ENCODE peak calls at places on chromosomes 5 and 9, in nine cellular contexts. O is MM.1S, I is breast epithelium, U is fibroblast of pulmonary artery, S is IMR-90, P is choroid plexus epithelial cell, K is AG04450, F is neural progenitor cell, G is A549. E is an unnamed sample.

GRCh38 chr9:132578367-132578932 is 4.0 kb upstream of the BARHL1 start:
- DNase-seq in O (no peak), I (no peak), U (no peak), S (no peak), P (no peak), K (no peak), F (no peak), G (no peak), E (no peak)

GRCh38 chr9:16879416-16879815 is 8.9 kb upstream of the BNC2 start:
- DNase-seq in O (no peak), I (no peak), U (no peak), S (peak), P (peak), K (no peak), F (no peak), G (no peak), E (no peak)

GRCh38 chr5:58149345-58149744 is 310.5 kb downstream of the PLK2 start:
- DNase-seq in O (no peak), I (no peak), U (no peak), S (peak), P (no peak), K (no peak), F (no peak), G (no peak), E (peak)

GRCh38 chr9:98958271-98958989 is 14.7 kb downstream of the COL15A1 start:
- DNase-seq in O (no peak), I (no peak), U (peak), S (peak), P (peak), K (peak), F (no peak), G (no peak), E (no peak)

GRCh38 chr5:155004138-155004744 is 9.3 kb upstream of the KIF4B start:
- DNase-seq in O (peak), I (no peak), U (peak), S (no peak), P (peak), K (no peak), F (peak), G (peak), E (peak)

GRCh38 chr5:177491429-177491945 is 5.9 kb downstream of the PDLIM7 start:
- DNase-seq in O (peak), I (no peak), U (no peak), S (no peak), P (peak), K (no peak), F (peak), G (peak), E (peak)

GRCh38 chr5:77627869-77628674 is 10.4 kb downstream of the OTP start:
- DNase-seq in O (no peak), I (no peak), U (no peak), S (no peak), P (no peak), K (no peak), F (peak), G (no peak), E (no peak)

GRCh38 chr9:129891519-129891918 is 56.3 kb downstream of the USP20 start:
- DNase-seq in O (no peak), I (no peak), U (no peak), S (no peak), P (no peak), K (no peak), F (no peak), G (no peak), E (no peak)

GRCh38 chr5:82290005-82290404 is 11.9 kb upstream of the RPS23 start:
- DNase-seq in O (no peak), I (no peak), U (no peak), S (no peak), P (no peak), K (no peak), F (no peak), G (no peak), E (no peak)

GRCh38 chr9:128034821-128035764 is 32.0 kb downstream of the NAIF1 start:
- DNase-seq in O (peak), I (peak), U (peak), S (peak), P (peak), K (peak), F (peak), G (peak), E (peak)

GRCh38 chr5:169626779-169627178 is 10.3 kb upstream of the DOCK2 start:
- DNase-seq in O (no peak), I (no peak), U (peak), S (peak), P (peak), K (peak), F (no peak), G (peak), E (peak)

GRCh38 chr5:146188358-146188757 is 5.9 kb upstream of the LARS1 start:
- DNase-seq in O (no peak), I (no peak), U (no peak), S (peak), P (no peak), K (peak), F (no peak), G (no peak), E (peak)

GRCh38 chr9:95742821-95743220 is 132.7 kb upstream of the ERCC6L2 start:
- DNase-seq in O (no peak), I (no peak), U (no peak), S (no peak), P (no peak), K (no peak), F (no peak), G (no peak), E (no peak)

GRCh38 chr5:124650960-124651662 is 95.3 kb downstream of the ZNF608 start:
- DNase-seq in O (no peak), I (no peak), U (peak), S (peak), P (peak), K (peak), F (peak), G (no peak), E (no peak)

GRCh38 chr5:149367249-149367971 is 9.6 kb downstream of the PCYOX1L start:
- DNase-seq in O (peak), I (no peak), U (peak), S (peak), P (peak), K (no peak), F (peak), G (peak), E (peak)

GRCh38 chr5:33362915-33363314 is 77.8 kb upstream of the TARS1 start:
- DNase-seq in O (no peak), I (no peak), U (peak), S (peak), P (peak), K (no peak), F (peak), G (no peak), E (no peak)

GRCh38 chr5:171312129-171312819 is 3.2 kb downstream of the TLX3 start:
- DNase-seq in O (no peak), I (no peak), U (no peak), S (no peak), P (no peak), K (no peak), F (peak), G (no peak), E (no peak)

GRCh38 chr9:76761448-76761847 is 2.8 kb upstream of the PCA3 start:
- DNase-seq in O (no peak), I (no peak), U (peak), S (peak), P (peak), K (no peak), F (no peak), G (no peak), E (no peak)

GRCh38 chr9:128115187-128116103 is 12.1 kb downstream of the PTGES2 start:
- DNase-seq in O (no peak), I (no peak), U (no peak), S (no peak), P (no peak), K (no peak), F (no peak), G (no peak), E (no peak)

GRCh38 chr5:7802855-7803254 is 48.1 kb downstream of the CFAP90 start:
- DNase-seq in O (no peak), I (no peak), U (peak), S (no peak), P (peak), K (no peak), F (no peak), G (no peak), E (peak)

GRCh38 chr5:94481059-94481458 is 137.3 kb downstream of the KIAA0825 start:
- DNase-seq in O (peak), I (no peak), U (no peak), S (no peak), P (no peak), K (no peak), F (peak), G (no peak), E (no peak)

GRCh38 chr9:115127191-115127817 is 9.3 kb upstream of the TNC start:
- DNase-seq in O (no peak), I (no peak), U (peak), S (peak), P (no peak), K (peak), F (no peak), G (no peak), E (peak)

GRCh38 chr5:116573279-116573616 is 1.4 kb downstream of the SEMA6A start:
- DNase-seq in O (no peak), I (peak), U (peak), S (no peak), P (peak), K (no peak), F (peak), G (peak), E (peak)

GRCh38 chr9:70949239-70949638 is 172.2 kb downstream of the TRPM3 start:
- DNase-seq in O (peak), I (no peak), U (no peak), S (no peak), P (no peak), K (no peak), F (no peak), G (no peak), E (no peak)

GRCh38 chr5:102223542-102224444 is 72.3 kb downstream of the SLCO4C1 start:
- DNase-seq in O (peak), I (no peak), U (peak), S (peak), P (peak), K (no peak), F (peak), G (peak), E (peak)

GRCh38 chr9:20640331-20641187 is 18.3 kb upstream of the MLLT3 start:
- DNase-seq in O (peak), I (peak), U (peak), S (peak), P (peak), K (no peak), F (no peak), G (no peak), E (peak)

GRCh38 chr9:15182003-15182695 is 124.9 kb downstream of the TTC39B start:
- DNase-seq in O (no peak), I (no peak), U (no peak), S (no peak), P (no peak), K (no peak), F (peak), G (no peak), E (no peak)

GRCh38 chr5:59648949-59649921 is 244.3 kb downstream of the PDE4D start:
- DNase-seq in O (no peak), I (no peak), U (peak), S (no peak), P (peak), K (no peak), F (no peak), G (no peak), E (no peak)

GRCh38 chr9:34957492-34958410 is at the start of gene PHF24:
- DNase-seq in O (peak), I (no peak), U (no peak), S (no peak), P (peak), K (no peak), F (peak), G (no peak), E (peak)

GRCh38 chr5:12292610-12293204 is 388.5 kb upstream of the CTNND2 start:
- DNase-seq in O (peak), I (no peak), U (no peak), S (no peak), P (peak), K (no peak), F (peak), G (peak), E (peak)

GRCh38 chr5:127042593-127042992 is 12.2 kb upstream of the MARCHF3 start:
- DNase-seq in O (no peak), I (no peak), U (peak), S (peak), P (peak), K (no peak), F (peak), G (no peak), E (no peak)

GRCh38 chr9:109793196-109793595 is 13.2 kb downstream of the PALM2AKAP2 start:
- DNase-seq in O (no peak), I (no peak), U (peak), S (peak), P (peak), K (peak), F (no peak), G (peak), E (peak)

GRCh38 chr5:31583129-31583528 is 51.0 kb downstream of the C5orf22 start:
- DNase-seq in O (no peak), I (no peak), U (no peak), S (no peak), P (no peak), K (no peak), F (no peak), G (no peak), E (no peak)

GRCh38 chr5:31579558-31579957 is 47.5 kb downstream of the C5orf22 start:
- DNase-seq in O (no peak), I (no peak), U (no peak), S (no peak), P (no peak), K (no peak), F (no peak), G (no peak), E (no peak)

GRCh38 chr5:31587546-31587945 is 51.4 kb upstream of the PDZD2 start:
- DNase-seq in O (no peak), I (no peak), U (no peak), S (no peak), P (no peak), K (no peak), F (no peak), G (no peak), E (peak)

GRCh38 chr5:31585519-31586270 is 53.2 kb upstream of the PDZD2 start:
- DNase-seq in O (no peak), I (no peak), U (no peak), S (peak), P (peak), K (no peak), F (no peak), G (no peak), E (no peak)

GRCh38 chr5:31581498-31582099 is 49.5 kb downstream of the C5orf22 start:
- DNase-seq in O (peak), I (no peak), U (peak), S (peak), P (peak), K (no peak), F (peak), G (peak), E (peak)
- TF ChIP-seq CTCF in O (peak), I (peak), U (peak), S (peak), P (peak), K (peak), F (peak), G (peak), E (peak)

GRCh38 chr9:123658792-123659191 is 271.1 kb downstream of the DENND1A start:
- DNase-seq in O (no peak), I (no peak), U (peak), S (no peak), P (no peak), K (no peak), F (no peak), G (no peak), E (no peak)
- H3K4me3 ChIP-seq in O (no peak), I (no peak), U (no peak), S (no peak), P (no peak), K (no peak), F (no peak), G (no peak), E (no peak)

DNA sequence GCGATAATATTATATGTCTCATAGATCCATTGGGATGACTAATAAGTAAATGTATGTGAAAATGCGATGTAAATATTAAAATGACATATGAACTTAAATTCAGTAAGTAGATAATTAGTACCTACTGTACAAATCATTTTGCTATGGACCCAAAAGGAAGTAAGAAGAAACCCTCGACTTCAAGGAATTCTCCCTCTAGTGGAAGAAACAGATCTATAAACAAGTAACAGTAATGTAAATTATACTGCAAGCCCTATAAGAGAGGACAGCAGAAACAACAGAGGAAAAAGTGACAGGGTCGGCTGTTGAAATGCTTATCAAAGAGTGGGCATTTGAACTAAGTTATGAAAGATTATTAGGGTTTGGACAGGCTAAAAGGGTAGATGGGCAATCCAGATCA is 320.3 kb downstream of the DMAC1 start:
- DNase-seq in O (no peak), I (no peak), U (no peak), S (peak), P (peak), K (no peak), F (no peak), G (peak), E (peak)
- TF ChIP-seq CTCF in O (no peak), I (no peak), U (no peak), S (no peak), P (no peak), K (peak), F (peak), G (no peak), E (no peak)

GRCh38 chr5:19261879-19262278 is 726.1 kb downstream of the CDH18 start:
- DNase-seq in O (no peak), I (no peak), U (no peak), S (no peak), P (no peak), K (no peak), F (no peak), G (no peak), E (no peak)

GRCh38 chr5:19270153-19270552 is 717.8 kb downstream of the CDH18 start:
- DNase-seq in O (peak), I (no peak), U (no peak), S (no peak), P (no peak), K (no peak), F (peak), G (no peak), E (no peak)

GRCh38 chr5:19264821-19265220 is 723.2 kb downstream of the CDH18 start:
- DNase-seq in O (no peak), I (no peak), U (no peak), S (no peak), P (no peak), K (no peak), F (no peak), G (no peak), E (no peak)

GRCh38 chr5:19266791-19267190 is 721.2 kb downstream of the CDH18 start:
- DNase-seq in O (peak), I (no peak), U (no peak), S (no peak), P (no peak), K (no peak), F (no peak), G (no peak), E (no peak)
- H3K4me3 ChIP-seq in O (no peak), I (no peak), U (no peak), S (no peak), P (no peak), K (no peak), F (no peak), G (no peak), E (no peak)

GRCh38 chr5:66440202-66440680 is 156.0 kb upstream of the MAST4 start:
- DNase-seq in O (peak), I (no peak), U (peak), S (peak), P (peak), K (no peak), F (no peak), G (no peak), E (peak)

DNA sequence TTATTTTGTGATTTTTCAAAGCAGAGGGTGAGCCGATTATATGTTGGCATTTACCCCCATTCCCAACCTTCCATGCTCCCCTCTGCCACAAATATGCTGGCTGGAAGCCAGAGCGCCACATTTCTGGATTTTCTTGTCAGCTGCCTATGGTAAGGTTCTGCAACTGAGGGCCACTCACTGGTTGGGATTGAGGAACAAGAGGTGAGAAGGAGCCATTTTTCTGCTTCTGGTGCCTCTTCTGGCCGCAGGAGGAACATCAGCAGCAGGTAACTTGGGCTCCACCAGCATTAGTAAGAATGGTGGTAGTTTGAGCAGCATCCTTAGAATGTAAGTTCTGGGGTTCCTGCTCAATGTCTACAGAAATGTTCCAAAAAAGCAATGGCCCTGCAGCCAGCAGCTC is 159.5 kb upstream of the MAST4 start:
- DNase-seq in O (no peak), I (no peak), U (no peak), S (no peak), P (no peak), K (no peak), F (no peak), G (peak), E (peak)
- TF ChIP-seq CTCF in O (peak), I (no peak), U (peak), S (peak), P (peak), K (peak), F (peak), G (peak), E (peak)

GRCh38 chr5:141330299-141331080 is at the start of gene PCDHGA1:
- DNase-seq in O (peak), I (no peak), U (peak), S (peak), P (peak), K (no peak), F (peak), G (peak), E (peak)
- H3K4me3 ChIP-seq in O (peak), I (peak), U (peak), S (peak), P (peak), K (peak), F (no peak), G (peak), E (no peak)

GRCh38 chr9:87725900-87726709 is at the start of gene CTSL:
- DNase-seq in O (peak), I (peak), U (peak), S (peak), P (peak), K (no peak), F (peak), G (peak), E (peak)
- TF ChIP-seq CTCF in O (peak), I (no peak), U (peak), S (peak), P (peak), K (no peak), F (peak), G (peak), E (peak)

E was measured in epithelial cell of esophagus.